ENCODE peak calls at places on chromosomes 16 and 17, in six cellular contexts. Y is CD4-positive, alpha-beta memory T cell; X is EL; F is substantia nigra; P is fibroblast of mammary gland; N is activated T-helper 1 cell treated with anti-CD3 and anti-CD28 coated beads, Interleukin-2, amount 50 U/mL, for 16 hours. D is an unnamed sample.

GRCh38 chr17:63433746-63434591 is 12.1 kb downstream of the CYB561 start:
- DNase-seq in Y (no peak), X (peak), F (no peak), P (peak), N (no peak), D (no peak)

GRCh38 chr16:27906883-27907282 is 156.6 kb downstream of the GSG1L start:
- DNase-seq in Y (no peak), X (no peak), F (no peak), P (no peak), N (no peak), D (no peak)

GRCh38 chr16:25419123-25419522 is 161.5 kb upstream of the ZKSCAN2 start:
- DNase-seq in Y (no peak), X (no peak), F (no peak), P (no peak), N (no peak), D (no peak)

GRCh38 chr17:38329808-38330730 is 13.7 kb downstream of the GPR179 start:
- DNase-seq in Y (no peak), X (no peak), F (no peak), P (no peak), N (no peak), D (no peak)

GRCh38 chr16:85573045-85573695 is 40.0 kb upstream of the GSE1 start:
- DNase-seq in Y (peak), X (no peak), F (no peak), P (no peak), N (no peak), D (no peak)

GRCh38 chr17:55450232-55450631 is 28.6 kb upstream of the MMD start:
- DNase-seq in Y (no peak), X (no peak), F (no peak), P (no peak), N (no peak), D (no peak)

GRCh38 chr16:65481956-65482355 is 360.1 kb upstream of the CDH11 start:
- DNase-seq in Y (no peak), X (no peak), F (no peak), P (no peak), N (no peak), D (no peak)

GRCh38 chr16:4664538-4665418 is 28.6 kb upstream of the NUDT16L1 start:
- DNase-seq in Y (peak), X (no peak), F (no peak), P (peak), N (peak), D (peak)

GRCh38 chr16:64468515-64469090 is 653.3 kb downstream of the CDH11 start:
- DNase-seq in Y (no peak), X (no peak), F (no peak), P (no peak), N (no peak), D (no peak)

GRCh38 chr17:56680676-56681075 is 87.2 kb downstream of the NOG start:
- DNase-seq in Y (no peak), X (no peak), F (no peak), P (no peak), N (no peak), D (no peak)

GRCh38 chr16:12907670-12908233 is 6.4 kb downstream of the SHISA9 start:
- DNase-seq in Y (no peak), X (peak), F (no peak), P (no peak), N (no peak), D (peak)

GRCh38 chr17:3888343-3889171 is 4.3 kb downstream of the CAMKK1 start:
- DNase-seq in Y (no peak), X (peak), F (no peak), P (peak), N (no peak), D (no peak)

GRCh38 chr17:20852541-20853370 is 190.1 kb downstream of the USP22 start:
- DNase-seq in Y (no peak), X (peak), F (no peak), P (no peak), N (no peak), D (peak)

GRCh38 chr17:75514299-75515228 is 773 bp downstream of the CASKIN2 start:
- DNase-seq in Y (no peak), X (peak), F (no peak), P (no peak), N (no peak), D (no peak)

GRCh38 chr17:17876959-17877547 is 40.3 kb upstream of the SREBF1 start:
- DNase-seq in Y (no peak), X (peak), F (no peak), P (peak), N (no peak), D (no peak)

GRCh38 chr16:49886554-49887121 is 30.7 kb upstream of the ZNF423 start:
- DNase-seq in Y (no peak), X (no peak), F (no peak), P (no peak), N (no peak), D (no peak)

GRCh38 chr16:87855852-87856715 is 13.2 kb downstream of the SLC7A5 start:
- DNase-seq in Y (no peak), X (peak), F (peak), P (peak), N (no peak), D (no peak)

GRCh38 chr16:75114179-75114945 is 2.2 kb downstream of the LDHD start:
- DNase-seq in Y (no peak), X (no peak), F (no peak), P (no peak), N (no peak), D (no peak)

GRCh38 chr17:46971647-46972300 is 7.3 kb downstream of the RPRML start:
- DNase-seq in Y (no peak), X (no peak), F (no peak), P (no peak), N (no peak), D (no peak)